ENCODE peak calls at places on chromosomes 7 and 10, in six cellular contexts. N is endothelial cell of umbilical vein, P is mesendoderm, M is endodermal cell, E is lung, J is HCT116. F is an unnamed sample. For H3K27me3 and H3K4me1, the result is how much of the 10 kb centered on the place peaks cover.

GRCh38 chr10:109205929-109206585 is 717.3 kb downstream of the XPNPEP1 start:
- DNase-seq in N (no peak), E (no peak), P (peak), J (no peak), M (no peak), F (peak)

GRCh38 chr10:7409045-7409731 is 1.6 kb downstream of the SFMBT2 start:
- DNase-seq in N (no peak), M (peak), P (peak), E (no peak), J (no peak), F (no peak)

GRCh38 chr7:54879776-54880175 is 120.8 kb upstream of the SEC61G start:
- DNase-seq in N (no peak), P (no peak), E (no peak), M (no peak), J (no peak), F (no peak)

GRCh38 chr10:47449979-47450378 is 33.9 kb downstream of the ANXA8 start:
- DNase-seq in E (no peak), N (no peak), J (no peak), P (no peak), M (peak), F (no peak)

GRCh38 chr7:143385891-143386781 is 5.0 kb downstream of the ZYX start:
- DNase-seq in P (no peak), E (no peak), M (peak), J (no peak), N (peak), F (no peak)

GRCh38 chr7:151518105-151518780 is 1.5 kb downstream of the RHEB start:
- DNase-seq in N (peak), J (no peak), P (peak), E (peak), M (peak), F (peak)

GRCh38 chr10:11036424-11037011 is 18.8 kb downstream of the CELF2 start:
- DNase-seq in E (no peak), J (no peak), P (peak), M (peak), N (peak), F (peak)

GRCh38 chr10:14325325-14325955 is 5.3 kb downstream of the FRMD4A start:
- DNase-seq in J (peak), P (peak), E (peak), N (peak), M (peak), F (no peak)

GRCh38 chr10:125159932-125160855 is at the start of gene CTBP2:
- DNase-seq in E (peak), J (peak), N (peak), M (peak), P (peak), F (peak)
- H3K4me3 ChIP-seq in E (peak), J (peak), N (peak), M (peak), P (peak), F (peak)

GRCh38 chr7:153939177-153939576 is 113.0 kb upstream of the DPP6 start:
- DNase-seq in J (no peak), N (no peak), E (no peak), M (no peak), P (no peak), F (no peak)
- H3K27me3 ChIP-seq in J (under half), N (under half), E (under half), M (under half), P (under half), F (under half)

DNA sequence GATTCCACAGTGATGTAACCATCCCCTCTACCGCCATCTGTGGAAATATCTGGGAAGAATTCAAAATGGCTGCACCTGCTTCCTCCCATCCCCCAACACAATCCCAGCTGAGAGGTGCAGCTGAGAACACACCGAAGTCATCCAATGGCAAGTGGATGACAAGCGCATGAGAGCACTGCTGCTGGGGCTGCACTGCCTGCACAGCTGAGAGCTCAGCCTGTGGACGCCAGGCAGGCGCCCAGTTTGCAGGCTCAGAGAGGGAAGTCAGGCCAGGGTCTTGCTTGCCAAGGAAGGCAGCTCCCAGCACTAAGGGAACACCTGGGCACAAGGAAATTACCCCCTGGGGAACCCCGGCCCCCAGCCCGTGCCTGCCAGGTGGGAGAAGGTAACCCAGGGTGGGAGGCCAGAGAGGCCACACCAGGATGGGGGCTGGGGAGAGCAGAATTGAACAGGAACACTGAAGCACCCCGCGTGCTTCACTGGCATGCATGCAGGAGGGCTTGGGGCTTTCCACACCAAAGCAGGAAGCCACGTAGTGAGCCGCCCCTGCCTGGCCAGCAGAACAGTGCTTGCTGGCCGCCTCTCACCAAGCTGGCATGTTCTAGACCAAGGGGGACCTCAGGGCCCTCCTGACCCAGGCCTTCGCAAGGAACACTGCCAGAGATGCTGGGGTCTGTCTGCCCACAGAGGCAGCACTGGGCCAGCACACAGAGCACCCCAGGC is 46.2 kb downstream of the FAM53B start:
- DNase-seq in M (no peak), J (no peak), N (no peak), P (peak), E (no peak), F (no peak)
- H3K4me1 ChIP-seq in M (under half), J (under half), N (under half), P (under half), E (under half), F (under half)

DNA sequence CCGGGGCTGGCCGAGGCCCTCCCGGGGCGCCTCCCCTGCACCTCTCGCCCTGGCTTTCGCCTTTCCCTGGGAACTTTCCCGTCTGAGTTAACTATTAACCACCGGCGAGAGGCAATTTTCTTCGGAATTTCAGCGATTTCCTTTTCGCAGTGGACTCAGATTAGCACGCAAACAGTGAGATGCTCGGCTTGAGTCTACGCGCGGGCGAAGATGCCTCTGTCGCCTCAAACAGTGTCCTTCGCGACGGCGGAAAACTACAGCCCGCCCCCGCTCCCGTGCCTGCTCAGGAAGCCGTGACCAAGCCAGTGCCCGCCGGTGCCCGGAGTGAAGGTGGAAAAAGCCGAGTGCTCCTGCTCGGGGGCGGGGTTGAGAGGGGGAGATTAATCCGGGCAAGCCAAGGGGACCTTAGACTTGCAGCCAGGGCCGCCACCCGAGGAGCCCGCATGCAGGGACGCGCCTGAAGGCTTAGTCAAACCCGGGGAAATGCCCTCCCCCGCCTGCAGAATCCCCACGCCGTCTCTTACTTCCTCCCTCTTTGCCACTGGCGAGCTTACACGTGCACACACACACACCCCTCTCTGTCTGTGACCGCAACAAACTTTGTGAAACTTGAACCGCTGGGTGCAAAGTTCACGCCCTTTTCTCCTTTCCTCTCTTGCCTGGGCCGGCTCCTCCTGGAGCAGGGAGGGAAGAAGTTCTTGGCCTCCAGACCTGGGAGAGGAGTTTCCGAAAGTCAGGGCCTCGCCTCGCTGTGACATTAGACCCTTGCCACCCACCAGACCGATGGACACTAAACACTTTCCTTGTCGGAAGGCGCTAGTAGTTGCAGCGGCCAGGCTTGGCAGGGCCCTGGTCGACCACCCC is 14.4 kb upstream of the PAX2 start:
- DNase-seq in J (no peak), N (no peak), M (peak), E (no peak), P (peak), F (no peak)
- H3K4me3 ChIP-seq in J (peak), N (no peak), M (peak), E (no peak), P (no peak), F (no peak)

DNA sequence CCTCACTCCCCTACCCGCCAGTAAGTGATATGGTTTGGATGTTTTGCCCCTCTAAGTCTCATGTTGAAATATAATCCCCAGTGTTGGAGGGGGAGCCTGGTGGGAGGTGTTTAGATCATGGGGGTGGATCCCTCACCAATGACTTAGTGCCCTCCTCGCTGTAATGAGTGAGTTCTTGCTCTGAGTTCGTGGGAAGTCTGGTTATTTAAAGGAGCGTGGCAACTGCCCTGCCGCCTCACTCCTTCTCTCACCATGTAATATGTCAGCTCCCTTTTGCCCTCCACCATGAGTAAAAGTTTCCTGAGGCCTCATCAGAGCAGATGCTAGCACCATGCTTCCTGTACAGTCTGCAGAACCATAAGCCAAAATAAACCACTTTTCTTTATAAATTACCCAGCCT is 61.9 kb downstream of the PKD1L1 start:
- DNase-seq in P (no peak), E (no peak), N (no peak), M (no peak), J (no peak), F (no peak)
- H3K27me3 ChIP-seq in P (under half), E (under half), N (under half), M (under half), J (under half), F (under half)

F was measured in SJSA1.